ENCODE peak calls at places on chromosomes 3 and 15, in four cellular contexts. J is fibroblast of pulmonary artery, A is anterior cingulate cortex, L is cardiac muscle cell. Q is an unnamed sample.

GRCh38 chr3:23183731-23184130 is 19.4 kb upstream of the UBE2E2 start:
- DNase-seq in A (peak; percentile 7), J (peak; percentile 75), L (peak; percentile 77), Q (no peak)

GRCh38 chr3:105837143-105837740 is 31.6 kb downstream of the CBLB start:
- DNase-seq in J (no peak), L (no peak), A (no peak), Q (peak; percentile 51)

GRCh38 chr3:9147215-9147895 is 102.1 kb downstream of the SRGAP3 start:
- DNase-seq in L (no peak), J (no peak), A (no peak), Q (no peak)

GRCh38 chr3:188296761-188297689 is 143.1 kb downstream of the LPP start:
- DNase-seq in J (peak; percentile 98), A (no peak), L (no peak), Q (no peak)

GRCh38 chr15:75817151-75817935 is 25.9 kb upstream of the UBE2Q2 start:
- DNase-seq in L (no peak), J (peak; percentile 35), A (no peak), Q (no peak)

GRCh38 chr3:45635475-45636256 is 41.1 kb downstream of the LIMD1 start:
- DNase-seq in A (no peak), L (no peak), J (peak; percentile 93), Q (no peak)

GRCh38 chr15:83613716-83614115 is 40.2 kb upstream of the ADAMTSL3 start:
- DNase-seq in L (no peak), A (no peak), J (peak; percentile 3), Q (no peak)

GRCh38 chr15:40957581-40958051 is 4.3 kb downstream of the CHAC1 start:
- DNase-seq in J (no peak), A (no peak), L (no peak), Q (no peak)

GRCh38 chr15:94083467-94083991 is 147.8 kb upstream of the MCTP2 start:
- DNase-seq in L (no peak), A (no peak), J (peak; percentile 59), Q (no peak)

GRCh38 chr3:42595682-42596081 is 4.8 kb upstream of the NKTR start:
- DNase-seq in J (no peak), L (no peak), A (no peak), Q (no peak)

GRCh38 chr3:173465112-173465511 is 67.6 kb downstream of the NLGN1 start:
- DNase-seq in L (no peak), A (no peak), J (peak; percentile 21), Q (no peak)

GRCh38 chr3:146160233-146160963 is 586 bp downstream of the PLOD2 start:
- DNase-seq in L (peak; percentile 84), J (peak; percentile 85), A (peak; percentile 51), Q (no peak)

GRCh38 chr15:98927057-98927456 is 80.5 kb downstream of the PGPEP1L start:
- DNase-seq in J (peak; percentile 26), A (no peak), L (no peak), Q (no peak)

Q was measured in T-helper 1 cell.